ENCODE peak calls at places on chromosomes 7 and 10, in seven cellular contexts. One of them, this sample, is unnamed.

GRCh38 chr10:22848509-22848908 is 79.3 kb upstream of the ARMC3 start:
- DNase-seq in K562: no peak
- DNase-seq in HepG2: no peak
- DNase-seq in SK-N-SH: no peak
- DNase-seq in HCT116: no peak
- DNase-seq in WTC11: no peak
- DNase-seq in endothelial cell of umbilical vein: no peak
- DNase-seq in this sample: no peak

GRCh38 chr10:63456437-63457210 is 9.2 kb downstream of the JMJD1C start:
- DNase-seq in K562: no peak
- DNase-seq in HepG2: no peak
- DNase-seq in HCT116: no peak
- DNase-seq in SK-N-SH: no peak
- DNase-seq in WTC11: no peak
- DNase-seq in endothelial cell of umbilical vein: no peak
- DNase-seq in this sample: no peak

GRCh38 chr10:16952610-16953009 is 135.4 kb upstream of the RSU1 start:
- DNase-seq in WTC11: peak; percentile 46
- DNase-seq in SK-N-SH: no peak
- DNase-seq in HepG2: no peak
- DNase-seq in K562: peak; percentile 69
- DNase-seq in HCT116: no peak
- DNase-seq in endothelial cell of umbilical vein: no peak
- DNase-seq in this sample: no peak

GRCh38 chr7:37694208-37695080 is 10.9 kb downstream of the GPR141 start:
- DNase-seq in WTC11: no peak
- DNase-seq in HCT116: no peak
- DNase-seq in SK-N-SH: no peak
- DNase-seq in endothelial cell of umbilical vein: no peak
- DNase-seq in HepG2: no peak
- DNase-seq in K562: no peak
- DNase-seq in this sample: no peak

GRCh38 chr10:74249865-74250264 is 98.8 kb downstream of the ADK start:
- DNase-seq in SK-N-SH: no peak
- DNase-seq in HepG2: no peak
- DNase-seq in endothelial cell of umbilical vein: no peak
- DNase-seq in WTC11: no peak
- DNase-seq in K562: no peak
- DNase-seq in HCT116: no peak
- DNase-seq in this sample: no peak

GRCh38 chr7:155886391-155887173 is 74.3 kb upstream of the SHH start:
- DNase-seq in HCT116: no peak
- DNase-seq in endothelial cell of umbilical vein: no peak
- DNase-seq in WTC11: no peak
- DNase-seq in K562: no peak
- DNase-seq in HepG2: no peak
- DNase-seq in SK-N-SH: no peak
- DNase-seq in this sample: no peak

GRCh38 chr7:25118048-25118753 is 6.9 kb downstream of the CYCS start:
- DNase-seq in WTC11: no peak
- DNase-seq in HCT116: no peak
- DNase-seq in K562: no peak
- DNase-seq in SK-N-SH: no peak
- DNase-seq in HepG2: no peak
- DNase-seq in endothelial cell of umbilical vein: no peak
- DNase-seq in this sample: no peak

GRCh38 chr10:122421054-122421625 is 33.3 kb upstream of the ARMS2 start:
- DNase-seq in HepG2: no peak
- DNase-seq in WTC11: no peak
- DNase-seq in HCT116: no peak
- DNase-seq in endothelial cell of umbilical vein: no peak
- DNase-seq in SK-N-SH: no peak
- DNase-seq in K562: no peak
- DNase-seq in this sample: no peak

GRCh38 chr10:11758527-11759236 is 16.5 kb downstream of the ECHDC3 start:
- DNase-seq in K562: no peak
- DNase-seq in HepG2: no peak
- DNase-seq in HCT116: no peak
- DNase-seq in endothelial cell of umbilical vein: no peak
- DNase-seq in SK-N-SH: no peak
- DNase-seq in WTC11: no peak
- DNase-seq in this sample: no peak

GRCh38 chr10:35363587-35363986 is 27.3 kb downstream of the CCNY start:
- DNase-seq in WTC11: no peak
- DNase-seq in SK-N-SH: no peak
- DNase-seq in endothelial cell of umbilical vein: no peak
- DNase-seq in HCT116: no peak
- DNase-seq in K562: no peak
- DNase-seq in HepG2: no peak
- DNase-seq in this sample: no peak

GRCh38 chr7:77550586-77550985 is 13.5 kb downstream of the PTPN12 start:
- DNase-seq in HCT116: no peak
- DNase-seq in WTC11: no peak
- DNase-seq in endothelial cell of umbilical vein: no peak
- DNase-seq in HepG2: no peak
- DNase-seq in K562: no peak
- DNase-seq in SK-N-SH: no peak
- DNase-seq in this sample: no peak

GRCh38 chr10:86950349-86950748 is 7.1 kb downstream of the MMRN2 start:
- DNase-seq in SK-N-SH: no peak
- DNase-seq in WTC11: peak; percentile 6
- DNase-seq in endothelial cell of umbilical vein: no peak
- DNase-seq in HCT116: no peak
- DNase-seq in HepG2: no peak
- DNase-seq in K562: no peak
- DNase-seq in this sample: no peak

GRCh38 chr7:101602082-101602481 is 27.0 kb downstream of the MYL10 start:
- DNase-seq in WTC11: no peak
- DNase-seq in SK-N-SH: no peak
- DNase-seq in HCT116: no peak
- DNase-seq in K562: no peak
- DNase-seq in endothelial cell of umbilical vein: no peak
- DNase-seq in HepG2: no peak
- DNase-seq in this sample: no peak

GRCh38 chr7:148623586-148624282 is 33.2 kb downstream of the C7orf33 start:
- DNase-seq in WTC11: no peak
- DNase-seq in SK-N-SH: no peak
- DNase-seq in K562: no peak
- DNase-seq in endothelial cell of umbilical vein: no peak
- DNase-seq in HepG2: no peak
- DNase-seq in HCT116: no peak
- DNase-seq in this sample: no peak

GRCh38 chr10:12656518-12657142 is 307.3 kb downstream of the CAMK1D start:
- DNase-seq in endothelial cell of umbilical vein: peak; percentile 58
- DNase-seq in SK-N-SH: peak; percentile 56
- DNase-seq in HCT116: peak; percentile 48
- DNase-seq in HepG2: peak; percentile 37
- DNase-seq in K562: peak; percentile 30
- DNase-seq in WTC11: no peak
- DNase-seq in this sample: peak; percentile 50

GRCh38 chr7:2583798-2584580 is 25.2 kb downstream of the IQCE start:
- DNase-seq in HepG2: no peak
- DNase-seq in K562: no peak
- DNase-seq in WTC11: no peak
- DNase-seq in HCT116: no peak
- DNase-seq in SK-N-SH: no peak
- DNase-seq in endothelial cell of umbilical vein: no peak
- DNase-seq in this sample: no peak

GRCh38 chr7:25851332-25852248 is 300.4 kb upstream of the NFE2L3 start:
- DNase-seq in SK-N-SH: peak; percentile 81
- DNase-seq in endothelial cell of umbilical vein: peak; percentile 79
- DNase-seq in K562: peak; percentile 89
- DNase-seq in HepG2: peak; percentile 46
- DNase-seq in WTC11: peak; percentile 88
- DNase-seq in HCT116: no peak
- DNase-seq in this sample: peak; percentile 65

GRCh38 chr7:92740713-92741126 is 95.7 kb downstream of the CDK6 start:
- DNase-seq in K562: no peak
- DNase-seq in HepG2: no peak
- DNase-seq in SK-N-SH: no peak
- DNase-seq in HCT116: no peak
- DNase-seq in endothelial cell of umbilical vein: no peak
- DNase-seq in WTC11: no peak
- DNase-seq in this sample: no peak

GRCh38 chr10:75019360-75019759 is 92.1 kb upstream of the SAMD8 start:
- DNase-seq in SK-N-SH: no peak
- DNase-seq in HepG2: no peak
- DNase-seq in K562: peak; percentile 44
- DNase-seq in HCT116: no peak
- DNase-seq in endothelial cell of umbilical vein: peak; percentile 42
- DNase-seq in WTC11: no peak
- DNase-seq in this sample: no peak

GRCh38 chr7:30470783-30471182 is 7.8 kb downstream of the NOD1 start:
- DNase-seq in K562: peak; percentile 55
- DNase-seq in SK-N-SH: no peak
- DNase-seq in endothelial cell of umbilical vein: peak; percentile 92
- DNase-seq in HCT116: no peak
- DNase-seq in HepG2: no peak
- DNase-seq in WTC11: no peak
- DNase-seq in this sample: peak; percentile 28

GRCh38 chr7:50607524-50608125 is 42.4 kb upstream of the DDC start:
- DNase-seq in HepG2: no peak
- DNase-seq in WTC11: no peak
- DNase-seq in K562: no peak
- DNase-seq in SK-N-SH: no peak
- DNase-seq in HCT116: no peak
- DNase-seq in endothelial cell of umbilical vein: no peak
- DNase-seq in this sample: no peak

GRCh38 chr7:32126843-32127242 is 56.6 kb upstream of the PDE1C start:
- DNase-seq in SK-N-SH: no peak
- DNase-seq in K562: no peak
- DNase-seq in HepG2: no peak
- DNase-seq in WTC11: no peak
- DNase-seq in HCT116: no peak
- DNase-seq in endothelial cell of umbilical vein: no peak
- DNase-seq in this sample: no peak

GRCh38 chr10:44801383-44802327 is 109.5 kb upstream of the TMEM72 start:
- DNase-seq in HCT116: peak; percentile 34
- DNase-seq in HepG2: peak; percentile 9
- DNase-seq in endothelial cell of umbilical vein: peak; percentile 92
- DNase-seq in K562: no peak
- DNase-seq in WTC11: no peak
- DNase-seq in SK-N-SH: no peak
- DNase-seq in this sample: no peak

GRCh38 chr10:33876547-33877400 is 542.3 kb upstream of the NRP1 start:
- DNase-seq in SK-N-SH: no peak
- DNase-seq in endothelial cell of umbilical vein: no peak
- DNase-seq in HCT116: no peak
- DNase-seq in HepG2: peak; percentile 68
- DNase-seq in WTC11: no peak
- DNase-seq in K562: no peak
- DNase-seq in this sample: peak; percentile 24

GRCh38 chr7:2003451-2003930 is 229.3 kb downstream of the MAD1L1 start:
- DNase-seq in HepG2: no peak
- DNase-seq in K562: no peak
- DNase-seq in SK-N-SH: no peak
- DNase-seq in WTC11: peak; percentile 5
- DNase-seq in endothelial cell of umbilical vein: no peak
- DNase-seq in HCT116: no peak
- DNase-seq in this sample: no peak

GRCh38 chr7:122864016-122864415 is 22.2 kb downstream of the CADPS2 start:
- DNase-seq in SK-N-SH: no peak
- DNase-seq in K562: no peak
- DNase-seq in endothelial cell of umbilical vein: no peak
- DNase-seq in WTC11: no peak
- DNase-seq in HepG2: no peak
- DNase-seq in HCT116: no peak
- DNase-seq in this sample: no peak
- TF ChIP-seq MAX in SK-N-SH: no peak
- TF ChIP-seq MAX in K562: no peak
- TF ChIP-seq MAX in endothelial cell of umbilical vein: no peak
- TF ChIP-seq MAX in WTC11: no peak
- TF ChIP-seq MAX in HepG2: no peak
- TF ChIP-seq MAX in HCT116: no peak
- TF ChIP-seq MAX in this sample: no peak

GRCh38 chr7:47565841-47566240 is 16.1 kb downstream of the TNS3 start:
- DNase-seq in HepG2: no peak
- DNase-seq in SK-N-SH: no peak
- DNase-seq in K562: no peak
- DNase-seq in endothelial cell of umbilical vein: no peak
- DNase-seq in WTC11: no peak
- DNase-seq in HCT116: no peak
- DNase-seq in this sample: no peak
- TF ChIP-seq MAX in HepG2: no peak
- TF ChIP-seq MAX in SK-N-SH: no peak
- TF ChIP-seq MAX in K562: no peak
- TF ChIP-seq MAX in endothelial cell of umbilical vein: no peak
- TF ChIP-seq MAX in WTC11: no peak
- TF ChIP-seq MAX in HCT116: no peak
- TF ChIP-seq MAX in this sample: no peak

GRCh38 chr7:134298902-134299683 is 17.6 kb downstream of the SLC35B4 start:
- DNase-seq in HepG2: no peak
- DNase-seq in SK-N-SH: peak; percentile 31
- DNase-seq in HCT116: no peak
- DNase-seq in endothelial cell of umbilical vein: no peak
- DNase-seq in K562: no peak
- DNase-seq in WTC11: no peak
- DNase-seq in this sample: no peak
- TF ChIP-seq MAX in HepG2: no peak
- TF ChIP-seq MAX in SK-N-SH: no peak
- TF ChIP-seq MAX in HCT116: no peak
- TF ChIP-seq MAX in endothelial cell of umbilical vein: no peak
- TF ChIP-seq MAX in K562: no peak
- TF ChIP-seq MAX in WTC11: no peak
- TF ChIP-seq MAX in this sample: no peak

GRCh38 chr10:119410361-119411116 is 132.0 kb downstream of the RGS10 start:
- DNase-seq in K562: no peak
- DNase-seq in HepG2: no peak
- DNase-seq in endothelial cell of umbilical vein: no peak
- DNase-seq in SK-N-SH: no peak
- DNase-seq in HCT116: no peak
- DNase-seq in WTC11: no peak
- DNase-seq in this sample: no peak

GRCh38 chr10:119412244-119412750 is 130.2 kb downstream of the RGS10 start:
- DNase-seq in SK-N-SH: peak; percentile 96
- DNase-seq in HCT116: no peak
- DNase-seq in endothelial cell of umbilical vein: peak; percentile 50
- DNase-seq in WTC11: no peak
- DNase-seq in HepG2: no peak
- DNase-seq in K562: no peak
- DNase-seq in this sample: no peak

GRCh38 chr10:119413738-119414611 is 128.5 kb downstream of the RGS10 start:
- DNase-seq in WTC11: no peak
- DNase-seq in K562: no peak
- DNase-seq in SK-N-SH: no peak
- DNase-seq in HCT116: no peak
- DNase-seq in endothelial cell of umbilical vein: no peak
- DNase-seq in HepG2: no peak
- DNase-seq in this sample: no peak

GRCh38 chr10:119415121-119415520 is 127.4 kb downstream of the RGS10 start:
- DNase-seq in endothelial cell of umbilical vein: no peak
- DNase-seq in K562: no peak
- DNase-seq in WTC11: no peak
- DNase-seq in SK-N-SH: no peak
- DNase-seq in HepG2: no peak
- DNase-seq in HCT116: no peak
- DNase-seq in this sample: no peak

GRCh38 chr10:119412831-119413737 is 129.4 kb downstream of the RGS10 start:
- DNase-seq in WTC11: peak; percentile 38
- DNase-seq in HCT116: no peak
- DNase-seq in HepG2: peak; percentile 34
- DNase-seq in SK-N-SH: peak; percentile 87
- DNase-seq in K562: no peak
- DNase-seq in endothelial cell of umbilical vein: no peak
- DNase-seq in this sample: no peak
- TF ChIP-seq MAX in WTC11: no peak
- TF ChIP-seq MAX in HCT116: no peak
- TF ChIP-seq MAX in HepG2: no peak
- TF ChIP-seq MAX in SK-N-SH: no peak
- TF ChIP-seq MAX in K562: no peak
- TF ChIP-seq MAX in endothelial cell of umbilical vein: no peak
- TF ChIP-seq MAX in this sample: no peak

GRCh38 chr7:138460649-138461607 is 869 bp downstream of the TRIM24 start:
- DNase-seq in endothelial cell of umbilical vein: peak; percentile 57
- DNase-seq in K562: peak; percentile 88
- DNase-seq in SK-N-SH: peak; percentile 89
- DNase-seq in WTC11: peak; percentile 51
- DNase-seq in HepG2: no peak
- DNase-seq in HCT116: no peak
- DNase-seq in this sample: peak; percentile 51
- TF ChIP-seq MAX in endothelial cell of umbilical vein: no peak
- TF ChIP-seq MAX in K562: peak; percentile 52
- TF ChIP-seq MAX in SK-N-SH: peak; percentile 16
- TF ChIP-seq MAX in WTC11: no peak
- TF ChIP-seq MAX in HepG2: no peak
- TF ChIP-seq MAX in HCT116: no peak
- TF ChIP-seq MAX in this sample: peak; percentile 6

This sample was measured in A549.